ENCODE peak calls at places on chromosomes 3 and 15, in five cellular contexts. Z is NCI-H146, T is ecto neural progenitor cell, A is A673, Q is AG09309. D is an unnamed sample.

GRCh38 chr3:64489361-64490044 is 198.3 kb downstream of the ADAMTS9 start:
- DNase-seq in Z (peak), T (peak), A (peak), Q (no peak), D (no peak)

GRCh38 chr3:179688847-179689246 is 36.0 kb downstream of the USP13 start:
- DNase-seq in Z (no peak), T (no peak), A (no peak), Q (peak), D (no peak)

GRCh38 chr3:196789773-196790419 is 50.2 kb downstream of the PAK2 start:
- DNase-seq in Z (no peak), T (no peak), A (no peak), Q (no peak), D (no peak)

GRCh38 chr3:163056874-163057497 is 1560.4 kb downstream of the OTOL1 start:
- DNase-seq in Z (peak), T (no peak), A (peak), Q (no peak), D (peak)

GRCh38 chr15:75836953-75837321 is 6.3 kb upstream of the UBE2Q2 start:
- DNase-seq in Z (no peak), T (no peak), A (peak), Q (peak), D (no peak)

GRCh38 chr3:124263168-124263567 is 271.2 kb upstream of the ROPN1 start:
- DNase-seq in Z (no peak), T (no peak), A (peak), Q (peak), D (no peak)

GRCh38 chr3:111910806-111911205 is 51.7 kb downstream of the PHLDB2 start:
- DNase-seq in Z (no peak), T (no peak), A (no peak), Q (peak), D (no peak)

GRCh38 chr3:10155658-10156057 is 9.1 kb upstream of the IRAK2 start:
- DNase-seq in Z (no peak), T (no peak), A (no peak), Q (no peak), D (no peak)

GRCh38 chr3:59327324-59327939 is 277.6 kb upstream of the CFAP20DC start:
- DNase-seq in Z (no peak), T (no peak), A (peak), Q (peak), D (no peak)

GRCh38 chr3:158775801-158776399 is 26.0 kb upstream of the MFSD1 start:
- DNase-seq in Z (no peak), T (no peak), A (peak), Q (no peak), D (no peak)

GRCh38 chr3:142211034-142211433 is 14.4 kb downstream of the GK5 start:
- DNase-seq in Z (peak), T (peak), A (peak), Q (no peak), D (no peak)

GRCh38 chr15:89243046-89243690 is 611 bp upstream of the FANCI start:
- DNase-seq in Z (no peak), T (peak), A (no peak), Q (peak), D (no peak)

GRCh38 chr3:172939651-172940293 is 189.2 kb downstream of the ECT2 start:
- DNase-seq in Z (peak), T (no peak), A (peak), Q (no peak), D (no peak)

D was measured in SK-N-MC.